ENCODE peak calls at places on chromosomes 11 and 22, in four cellular contexts. Z, F, P and X are unnamed samples.

GRCh38 chr11:75650167-75650723 is 18.6 kb downstream of the MAP6 start:
- DNase-seq in P (no peak), Z (no peak), F (no peak), X (no peak)

GRCh38 chr11:95794086-95794485 is 3.8 kb downstream of the CEP57 start:
- DNase-seq in P (no peak), Z (no peak), F (no peak), X (peak; percentile 8)

GRCh38 chr11:58177409-58178054 is 11.3 kb upstream of the OR9Q2 start:
- DNase-seq in F (no peak), P (no peak), Z (no peak), X (no peak)

GRCh38 chr22:45526768-45527360 is 24.2 kb downstream of the FBLN1 start:
- DNase-seq in P (no peak), Z (no peak), F (no peak), X (no peak)

GRCh38 chr11:32316846-32317525 is 118.4 kb downstream of the WT1 start:
- DNase-seq in F (no peak), Z (no peak), P (no peak), X (no peak)

GRCh38 chr11:117945047-117945820 is 16.0 kb upstream of the TMPRSS13 start:
- DNase-seq in F (no peak), P (no peak), Z (no peak), X (no peak)

GRCh38 chr11:122628691-122629555 is 26.6 kb upstream of the UBASH3B start:
- DNase-seq in Z (peak; percentile 71), F (peak; percentile 71), P (peak; percentile 61), X (no peak)

GRCh38 chr11:121066623-121067022 is 34.4 kb upstream of the TECTA start:
- DNase-seq in F (no peak), Z (no peak), P (no peak), X (no peak)

GRCh38 chr11:114264381-114264780 is 31.8 kb upstream of the NNMT start:
- DNase-seq in F (no peak), Z (no peak), P (no peak), X (no peak)

GRCh38 chr11:47905358-47906059 is 57.4 kb upstream of the NUP160 start:
- DNase-seq in Z (no peak), F (no peak), P (no peak), X (peak; percentile 82)